ENCODE peak calls at places on chromosome 9, in five cellular contexts. One of them, this sample, is unnamed.

GRCh38 chr9:100096378-100096916 is 2.4 kb downstream of the ERP44 start:
- DNase-seq in fibroblast of lung: no peak
- DNase-seq in colonic mucosa: no peak
- DNase-seq in neuronal stem cell: no peak
- DNase-seq in IMR-90: no peak
- DNase-seq in this sample: no peak

GRCh38 chr9:85349046-85349445 is 392.7 kb downstream of the AGTPBP1 start:
- DNase-seq in fibroblast of lung: no peak
- DNase-seq in neuronal stem cell: no peak
- DNase-seq in IMR-90: no peak
- DNase-seq in colonic mucosa: no peak
- DNase-seq in this sample: no peak

GRCh38 chr9:38029923-38030638 is 38.9 kb downstream of the SHB start:
- DNase-seq in IMR-90: no peak
- DNase-seq in neuronal stem cell: no peak
- DNase-seq in colonic mucosa: no peak
- DNase-seq in fibroblast of lung: no peak
- DNase-seq in this sample: no peak

GRCh38 chr9:107954303-107954702 is 464.7 kb upstream of the KLF4 start:
- DNase-seq in colonic mucosa: no peak
- DNase-seq in fibroblast of lung: no peak
- DNase-seq in neuronal stem cell: no peak
- DNase-seq in IMR-90: no peak
- DNase-seq in this sample: no peak

GRCh38 chr9:93204470-93205043 is 20.6 kb downstream of the WNK2 start:
- DNase-seq in colonic mucosa: no peak
- DNase-seq in fibroblast of lung: no peak
- DNase-seq in neuronal stem cell: no peak
- DNase-seq in IMR-90: no peak
- DNase-seq in this sample: no peak

GRCh38 chr9:7121055-7121454 is 363.3 kb downstream of the KDM4C start:
- DNase-seq in neuronal stem cell: no peak
- DNase-seq in colonic mucosa: no peak
- DNase-seq in IMR-90: no peak
- DNase-seq in fibroblast of lung: peak; percentile 23
- DNase-seq in this sample: no peak

GRCh38 chr9:27377811-27378345 is 80.9 kb upstream of the EQTN start:
- DNase-seq in IMR-90: no peak
- DNase-seq in fibroblast of lung: no peak
- DNase-seq in colonic mucosa: no peak
- DNase-seq in neuronal stem cell: no peak
- DNase-seq in this sample: no peak

GRCh38 chr9:20395671-20396070 is 226.6 kb downstream of the MLLT3 start:
- DNase-seq in IMR-90: no peak
- DNase-seq in fibroblast of lung: no peak
- DNase-seq in neuronal stem cell: no peak
- DNase-seq in colonic mucosa: no peak
- DNase-seq in this sample: no peak

GRCh38 chr9:35725362-35725761 is 6.6 kb downstream of the TLN1 start:
- DNase-seq in colonic mucosa: no peak
- DNase-seq in fibroblast of lung: no peak
- DNase-seq in neuronal stem cell: no peak
- DNase-seq in IMR-90: no peak
- DNase-seq in this sample: no peak

GRCh38 chr9:115013998-115014397 is 83.6 kb upstream of the TNFSF8 start:
- DNase-seq in neuronal stem cell: peak; percentile 57
- DNase-seq in colonic mucosa: peak; percentile 75
- DNase-seq in fibroblast of lung: peak; percentile 66
- DNase-seq in IMR-90: peak; percentile 82
- DNase-seq in this sample: peak; percentile 55

GRCh38 chr9:85056203-85056572 is 386.7 kb downstream of the NTRK2 start:
- DNase-seq in colonic mucosa: no peak
- DNase-seq in neuronal stem cell: no peak
- DNase-seq in fibroblast of lung: no peak
- DNase-seq in IMR-90: no peak
- DNase-seq in this sample: no peak

GRCh38 chr9:33690156-33690908 is 105.0 kb upstream of the PRSS3 start:
- DNase-seq in neuronal stem cell: no peak
- DNase-seq in colonic mucosa: no peak
- DNase-seq in fibroblast of lung: no peak
- DNase-seq in IMR-90: no peak
- DNase-seq in this sample: no peak

GRCh38 chr9:92723299-92723625 is 41.4 kb downstream of the BICD2 start:
- DNase-seq in fibroblast of lung: peak; percentile 85
- DNase-seq in IMR-90: peak; percentile 71
- DNase-seq in neuronal stem cell: no peak
- DNase-seq in colonic mucosa: no peak
- DNase-seq in this sample: no peak

GRCh38 chr9:98576859-98577258 is 131.9 kb downstream of the GABBR2 start:
- DNase-seq in fibroblast of lung: no peak
- DNase-seq in colonic mucosa: no peak
- DNase-seq in IMR-90: no peak
- DNase-seq in neuronal stem cell: no peak
- DNase-seq in this sample: no peak

GRCh38 chr9:116365056-116365471 is 211.5 kb downstream of the PAPPA start:
- DNase-seq in IMR-90: peak; percentile 78
- DNase-seq in neuronal stem cell: no peak
- DNase-seq in fibroblast of lung: peak; percentile 75
- DNase-seq in colonic mucosa: peak; percentile 22
- DNase-seq in this sample: peak; percentile 73

GRCh38 chr9:2771661-2772060 is 54.4 kb downstream of the KCNV2 start:
- DNase-seq in neuronal stem cell: no peak
- DNase-seq in fibroblast of lung: peak; percentile 14
- DNase-seq in IMR-90: peak; percentile 53
- DNase-seq in colonic mucosa: no peak
- DNase-seq in this sample: no peak

GRCh38 chr9:16057541-16057940 is 504.7 kb downstream of the CCDC171 start:
- DNase-seq in neuronal stem cell: no peak
- DNase-seq in colonic mucosa: no peak
- DNase-seq in fibroblast of lung: no peak
- DNase-seq in IMR-90: no peak
- DNase-seq in this sample: no peak

GRCh38 chr9:114879165-114879564 is 51.2 kb downstream of the TNFSF8 start:
- DNase-seq in IMR-90: no peak
- DNase-seq in fibroblast of lung: no peak
- DNase-seq in neuronal stem cell: no peak
- DNase-seq in colonic mucosa: no peak
- DNase-seq in this sample: no peak

GRCh38 chr9:104025109-104025508 is 69.0 kb upstream of the SMC2 start:
- DNase-seq in IMR-90: no peak
- DNase-seq in colonic mucosa: no peak
- DNase-seq in neuronal stem cell: no peak
- DNase-seq in fibroblast of lung: no peak
- DNase-seq in this sample: no peak

GRCh38 chr9:82993856-82994605 is 68.9 kb downstream of the RASEF start:
- DNase-seq in colonic mucosa: no peak
- DNase-seq in fibroblast of lung: no peak
- DNase-seq in neuronal stem cell: no peak
- DNase-seq in IMR-90: no peak
- DNase-seq in this sample: no peak

GRCh38 chr9:99044827-99045226 is 60.1 kb upstream of the TGFBR1 start:
- DNase-seq in neuronal stem cell: no peak
- DNase-seq in colonic mucosa: no peak
- DNase-seq in fibroblast of lung: peak; percentile 59
- DNase-seq in IMR-90: peak; percentile 66
- DNase-seq in this sample: no peak

GRCh38 chr9:31629292-31629691 is 755.2 kb upstream of the ACO1 start:
- DNase-seq in neuronal stem cell: no peak
- DNase-seq in colonic mucosa: no peak
- DNase-seq in IMR-90: no peak
- DNase-seq in fibroblast of lung: no peak
- DNase-seq in this sample: no peak

GRCh38 chr9:122320346-122320995 is 50.4 kb upstream of the PTGS1 start:
- DNase-seq in fibroblast of lung: no peak
- DNase-seq in colonic mucosa: no peak
- DNase-seq in IMR-90: no peak
- DNase-seq in neuronal stem cell: no peak
- DNase-seq in this sample: no peak

GRCh38 chr9:33295571-33295970 is 5.3 kb downstream of the NFX1 start:
- DNase-seq in fibroblast of lung: no peak
- DNase-seq in neuronal stem cell: no peak
- DNase-seq in IMR-90: no peak
- DNase-seq in colonic mucosa: no peak
- DNase-seq in this sample: no peak

GRCh38 chr9:122464633-122465567 is 12.8 kb downstream of the OR1J1 start:
- DNase-seq in colonic mucosa: peak; percentile 81
- DNase-seq in fibroblast of lung: peak; percentile 81
- DNase-seq in IMR-90: peak; percentile 91
- DNase-seq in neuronal stem cell: peak; percentile 44
- DNase-seq in this sample: peak; percentile 83

GRCh38 chr9:72538926-72539702 is 17.7 kb downstream of the TMC1 start:
- DNase-seq in colonic mucosa: no peak
- DNase-seq in neuronal stem cell: no peak
- DNase-seq in fibroblast of lung: no peak
- DNase-seq in IMR-90: no peak
- DNase-seq in this sample: no peak

DNA sequence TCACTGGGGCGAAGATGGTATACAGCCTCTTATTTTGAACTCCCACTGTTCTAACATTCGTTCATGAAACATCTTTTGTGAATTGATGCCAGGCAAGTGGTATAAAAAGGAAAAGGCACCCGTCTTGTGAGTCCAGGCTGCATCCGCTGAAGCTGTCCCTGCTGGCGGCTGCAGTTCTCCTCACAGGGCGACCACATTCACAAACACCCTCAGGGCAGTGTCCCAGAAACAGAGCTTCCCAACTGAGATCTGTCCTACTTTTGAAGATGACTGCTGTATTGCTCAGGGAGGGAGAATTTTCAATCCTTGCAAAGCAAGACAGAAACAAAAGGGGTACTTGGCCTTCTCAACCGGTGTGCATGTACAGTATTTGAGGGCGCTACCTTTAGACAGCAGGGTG is 316.1 kb downstream of the GADD45G start:
- DNase-seq in IMR-90: no peak
- DNase-seq in neuronal stem cell: no peak
- DNase-seq in fibroblast of lung: no peak
- DNase-seq in colonic mucosa: no peak
- DNase-seq in this sample: no peak
- H3K4me1 ChIP-seq in IMR-90: no peaks in the 10 kb centered on the region
- H3K4me1 ChIP-seq in neuronal stem cell: no peaks in the 10 kb centered on the region
- H3K4me1 ChIP-seq in fibroblast of lung: no peaks in the 10 kb centered on the region
- H3K4me1 ChIP-seq in colonic mucosa: no peaks in the 10 kb centered on the region
- H3K4me1 ChIP-seq in this sample: peaks cover 13% of the 10 kb centered on the region

GRCh38 chr9:134357631-134358025 is 31.4 kb downstream of the RXRA start:
- DNase-seq in fibroblast of lung: no peak
- DNase-seq in neuronal stem cell: no peak
- DNase-seq in colonic mucosa: no peak
- DNase-seq in IMR-90: no peak
- DNase-seq in this sample: no peak

GRCh38 chr9:134355561-134356278 is 29.5 kb downstream of the RXRA start:
- DNase-seq in colonic mucosa: peak; percentile 84
- DNase-seq in IMR-90: no peak
- DNase-seq in neuronal stem cell: no peak
- DNase-seq in fibroblast of lung: no peak
- DNase-seq in this sample: no peak

GRCh38 chr9:134353539-134353938 is 27.3 kb downstream of the RXRA start:
- DNase-seq in colonic mucosa: no peak
- DNase-seq in fibroblast of lung: no peak
- DNase-seq in IMR-90: no peak
- DNase-seq in neuronal stem cell: no peak
- DNase-seq in this sample: peak; percentile 67

GRCh38 chr9:134356496-134357470 is 30.5 kb downstream of the RXRA start:
- DNase-seq in IMR-90: no peak
- DNase-seq in neuronal stem cell: no peak
- DNase-seq in fibroblast of lung: peak; percentile 53
- DNase-seq in colonic mucosa: peak; percentile 73
- DNase-seq in this sample: no peak

DNA sequence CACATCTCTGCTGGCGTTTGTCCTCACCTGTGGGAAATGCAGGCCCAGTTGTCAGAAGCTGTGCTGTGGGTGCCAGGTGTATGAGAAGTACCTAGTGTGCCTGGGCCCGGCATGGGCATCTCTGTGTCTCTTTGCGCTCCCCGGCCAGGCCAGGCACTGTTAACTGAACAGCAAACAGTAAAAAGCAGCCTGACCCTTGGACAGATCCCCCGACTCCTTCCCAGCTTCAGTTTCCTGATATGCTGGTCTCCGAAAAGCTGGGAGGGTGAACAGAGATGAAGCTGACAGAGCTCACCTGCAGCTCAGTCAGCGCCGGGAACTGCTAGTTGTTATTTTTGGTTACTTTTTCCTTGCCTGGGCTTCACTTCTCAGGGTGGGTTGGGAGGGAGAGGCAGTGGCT is 28.9 kb downstream of the RXRA start:
- DNase-seq in neuronal stem cell: no peak
- DNase-seq in colonic mucosa: no peak
- DNase-seq in fibroblast of lung: no peak
- DNase-seq in IMR-90: no peak
- DNase-seq in this sample: no peak
- H3K4me1 ChIP-seq in neuronal stem cell: no peaks in the 10 kb centered on the region
- H3K4me1 ChIP-seq in colonic mucosa: peaks cover 35% of the 10 kb centered on the region
- H3K4me1 ChIP-seq in fibroblast of lung: no peaks in the 10 kb centered on the region
- H3K4me1 ChIP-seq in IMR-90: peaks cover 13% of the 10 kb centered on the region
- H3K4me1 ChIP-seq in this sample: peaks cover 100% of the 10 kb centered on the region

DNA sequence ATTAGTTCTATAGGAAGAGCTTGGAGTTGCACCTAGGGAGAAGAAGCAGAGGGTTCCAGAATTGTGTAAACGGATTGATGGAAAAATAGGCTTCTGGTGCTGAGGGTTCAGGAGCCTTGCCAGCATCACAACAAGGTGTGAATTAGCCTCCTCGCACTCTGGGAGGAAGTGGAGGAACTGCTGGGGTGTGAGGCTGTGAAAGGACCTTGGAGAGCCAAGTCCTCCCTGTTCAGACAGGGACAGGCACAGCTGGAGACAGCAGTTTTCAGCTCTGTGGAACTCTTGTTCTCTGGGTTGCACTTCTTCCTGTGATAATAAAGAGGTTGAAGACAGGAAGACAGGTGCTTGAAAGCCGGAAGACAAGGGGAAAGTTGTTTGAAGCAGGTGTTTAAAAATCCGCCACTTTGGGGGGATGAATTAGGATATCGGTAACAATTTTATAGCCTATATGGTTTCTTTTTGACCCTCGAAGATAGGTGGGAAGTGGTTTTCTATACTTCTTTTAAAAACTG is 22.6 kb downstream of the DAPK1 start:
- DNase-seq in colonic mucosa: no peak
- DNase-seq in neuronal stem cell: no peak
- DNase-seq in IMR-90: no peak
- DNase-seq in fibroblast of lung: no peak
- DNase-seq in this sample: no peak
- H3K4me1 ChIP-seq in colonic mucosa: no peaks in the 10 kb centered on the region
- H3K4me1 ChIP-seq in neuronal stem cell: peaks cover 2% of the 10 kb centered on the region
- H3K4me1 ChIP-seq in IMR-90: no peaks in the 10 kb centered on the region
- H3K4me1 ChIP-seq in fibroblast of lung: no peaks in the 10 kb centered on the region
- H3K4me1 ChIP-seq in this sample: no peaks in the 10 kb centered on the region

GRCh38 chr9:131732061-131732526 is 7.8 kb downstream of the RAPGEF1 start:
- DNase-seq in IMR-90: peak; percentile 78
- DNase-seq in neuronal stem cell: no peak
- DNase-seq in colonic mucosa: no peak
- DNase-seq in fibroblast of lung: peak; percentile 73
- DNase-seq in this sample: no peak

GRCh38 chr9:131734781-131735180 is 5.1 kb downstream of the RAPGEF1 start:
- DNase-seq in colonic mucosa: no peak
- DNase-seq in fibroblast of lung: no peak
- DNase-seq in neuronal stem cell: no peak
- DNase-seq in IMR-90: no peak
- DNase-seq in this sample: no peak

GRCh38 chr9:131732636-131733340 is 7.1 kb downstream of the RAPGEF1 start:
- DNase-seq in fibroblast of lung: no peak
- DNase-seq in neuronal stem cell: no peak
- DNase-seq in colonic mucosa: no peak
- DNase-seq in IMR-90: no peak
- DNase-seq in this sample: no peak

GRCh38 chr9:131734165-131734610 is 5.7 kb downstream of the RAPGEF1 start:
- DNase-seq in colonic mucosa: peak; percentile 89
- DNase-seq in neuronal stem cell: no peak
- DNase-seq in IMR-90: no peak
- DNase-seq in fibroblast of lung: peak; percentile 30
- DNase-seq in this sample: peak; percentile 55

GRCh38 chr9:131733601-131734061 is 6.2 kb downstream of the RAPGEF1 start:
- DNase-seq in colonic mucosa: peak; percentile 64
- DNase-seq in neuronal stem cell: no peak
- DNase-seq in fibroblast of lung: peak; percentile 99
- DNase-seq in IMR-90: peak; percentile 96
- DNase-seq in this sample: no peak
- H3K4me1 ChIP-seq in colonic mucosa: peaks cover 26% of the 10 kb centered on the region
- H3K4me1 ChIP-seq in neuronal stem cell: peaks cover 22% of the 10 kb centered on the region
- H3K4me1 ChIP-seq in fibroblast of lung: peaks cover 42% of the 10 kb centered on the region
- H3K4me1 ChIP-seq in IMR-90: peaks cover 41% of the 10 kb centered on the region
- H3K4me1 ChIP-seq in this sample: peaks cover 98% of the 10 kb centered on the region